ENCODE peak calls at places on chromosomes 11 and 22, in ten cellular contexts. F, S, V, J, D, M, C, P, K and Q are unnamed samples.

GRCh38 chr11:113474362-113475159 is 637 bp downstream of the DRD2 start:
- DNase-seq in F (peak), S (no peak), V (peak), J (peak), D (no peak), M (peak), C (peak), P (peak), K (no peak), Q (peak)

GRCh38 chr11:69950120-69950519 is 128.0 kb upstream of the ANO1 start:
- DNase-seq in F (peak), S (no peak), V (no peak), J (peak), D (no peak), M (no peak), C (peak), P (no peak), K (peak), Q (no peak)

GRCh38 chr11:45580399-45580798 is 85.0 kb downstream of the CHST1 start:
- DNase-seq in F (peak), S (no peak), V (no peak), J (no peak), D (no peak), M (no peak), C (no peak), P (peak), K (no peak), Q (no peak)

GRCh38 chr11:65019824-65020223 is 5.9 kb downstream of the ARL2 start:
- DNase-seq in F (no peak), S (no peak), V (no peak), J (no peak), D (no peak), M (no peak), C (no peak), P (no peak), K (no peak), Q (no peak)

GRCh38 chr11:2139691-2140337 is 625 bp upstream of the IGF2 start:
- DNase-seq in F (no peak), S (no peak), V (no peak), J (no peak), D (no peak), M (peak), C (no peak), P (no peak), K (no peak), Q (no peak)

GRCh38 chr11:28296426-28296825 is 188.2 kb downstream of the METTL15 start:
- DNase-seq in F (no peak), S (no peak), V (no peak), J (no peak), D (no peak), M (no peak), C (no peak), P (no peak), K (no peak), Q (no peak)

GRCh38 chr11:19951558-19952083 is 208.7 kb downstream of the DBX1 start:
- DNase-seq in F (peak), S (no peak), V (no peak), J (peak), D (no peak), M (no peak), C (no peak), P (peak), K (peak), Q (peak)

GRCh38 chr11:11155962-11156815 is 196.9 kb downstream of the CSNK2A3 start:
- DNase-seq in F (peak), S (no peak), V (no peak), J (peak), D (peak), M (no peak), C (peak), P (peak), K (no peak), Q (no peak)

GRCh38 chr22:23763579-23764331 is 965 bp downstream of the C22orf15 start:
- DNase-seq in F (no peak), S (no peak), V (no peak), J (peak), D (no peak), M (no peak), C (peak), P (no peak), K (no peak), Q (no peak)

GRCh38 chr22:39873963-39874362 is 19.6 kb downstream of the ENTHD1 start:
- DNase-seq in F (no peak), S (no peak), V (no peak), J (no peak), D (no peak), M (no peak), C (no peak), P (no peak), K (no peak), Q (no peak)